ENCODE peak calls at places on chromosomes 4 and X, in nine cellular contexts. One of them, this sample, is unnamed.

GRCh38 chr4:74549936-74550335 is 105.0 kb downstream of the AREG start:
- DNase-seq in upper lobe of right lung: no peak
- DNase-seq in PC-3: peak; percentile 30
- DNase-seq in coronary artery: no peak
- DNase-seq in CD4-positive, alpha-beta memory T cell: no peak
- DNase-seq in GM23248: peak; percentile 68
- DNase-seq in HL-60: no peak
- DNase-seq in Caco-2: no peak
- DNase-seq in OCI-LY7: no peak
- DNase-seq in this sample: no peak

GRCh38 chr4:78645853-78646757 is 94.5 kb downstream of the ANXA3 start:
- DNase-seq in GM23248: peak; percentile 95
- DNase-seq in OCI-LY7: no peak
- DNase-seq in Caco-2: no peak
- DNase-seq in CD4-positive, alpha-beta memory T cell: no peak
- DNase-seq in upper lobe of right lung: no peak
- DNase-seq in HL-60: peak; percentile 63
- DNase-seq in coronary artery: peak; percentile 84
- DNase-seq in PC-3: peak; percentile 91
- DNase-seq in this sample: peak; percentile 75

GRCh38 chr4:142353149-142353738 is 492.9 kb downstream of the INPP4B start:
- DNase-seq in PC-3: peak; percentile 88
- DNase-seq in GM23248: peak; percentile 83
- DNase-seq in OCI-LY7: peak; percentile 44
- DNase-seq in Caco-2: no peak
- DNase-seq in upper lobe of right lung: no peak
- DNase-seq in HL-60: no peak
- DNase-seq in CD4-positive, alpha-beta memory T cell: no peak
- DNase-seq in coronary artery: no peak
- DNase-seq in this sample: peak; percentile 31

GRCh38 chr4:107599841-107600240 is 120.2 kb downstream of the PAPSS1 start:
- DNase-seq in OCI-LY7: no peak
- DNase-seq in PC-3: no peak
- DNase-seq in GM23248: peak; percentile 13
- DNase-seq in HL-60: no peak
- DNase-seq in coronary artery: no peak
- DNase-seq in upper lobe of right lung: no peak
- DNase-seq in CD4-positive, alpha-beta memory T cell: no peak
- DNase-seq in Caco-2: no peak
- DNase-seq in this sample: no peak

GRCh38 chr4:10584042-10584441 is 100.5 kb downstream of the CLNK start:
- DNase-seq in Caco-2: no peak
- DNase-seq in OCI-LY7: no peak
- DNase-seq in coronary artery: no peak
- DNase-seq in PC-3: peak; percentile 3
- DNase-seq in CD4-positive, alpha-beta memory T cell: no peak
- DNase-seq in upper lobe of right lung: no peak
- DNase-seq in HL-60: no peak
- DNase-seq in GM23248: peak; percentile 72
- DNase-seq in this sample: peak; percentile 77

GRCh38 chrX:24282381-24283121 is 31.3 kb downstream of the SUPT20HL2 start:
- DNase-seq in HL-60: no peak
- DNase-seq in PC-3: no peak
- DNase-seq in Caco-2: no peak
- DNase-seq in OCI-LY7: peak; percentile 11
- DNase-seq in CD4-positive, alpha-beta memory T cell: no peak
- DNase-seq in coronary artery: no peak
- DNase-seq in GM23248: peak; percentile 63
- DNase-seq in upper lobe of right lung: no peak
- DNase-seq in this sample: peak; percentile 43

GRCh38 chrX:11666180-11666579 is 460 bp upstream of the ARHGAP6 start:
- DNase-seq in CD4-positive, alpha-beta memory T cell: no peak
- DNase-seq in OCI-LY7: no peak
- DNase-seq in upper lobe of right lung: no peak
- DNase-seq in PC-3: no peak
- DNase-seq in Caco-2: no peak
- DNase-seq in HL-60: no peak
- DNase-seq in GM23248: peak; percentile 19
- DNase-seq in coronary artery: no peak
- DNase-seq in this sample: no peak

GRCh38 chr4:74793757-74794340 is 474 bp downstream of the BTC start:
- DNase-seq in OCI-LY7: no peak
- DNase-seq in HL-60: peak; percentile 30
- DNase-seq in upper lobe of right lung: peak; percentile 90
- DNase-seq in PC-3: peak; percentile 63
- DNase-seq in CD4-positive, alpha-beta memory T cell: no peak
- DNase-seq in coronary artery: peak; percentile 73
- DNase-seq in GM23248: peak; percentile 48
- DNase-seq in Caco-2: peak; percentile 57
- DNase-seq in this sample: no peak

GRCh38 chr4:44646151-44646550 is 5.3 kb downstream of the YIPF7 start:
- DNase-seq in OCI-LY7: no peak
- DNase-seq in GM23248: no peak
- DNase-seq in upper lobe of right lung: no peak
- DNase-seq in Caco-2: no peak
- DNase-seq in PC-3: peak; percentile 61
- DNase-seq in CD4-positive, alpha-beta memory T cell: no peak
- DNase-seq in HL-60: no peak
- DNase-seq in coronary artery: no peak
- DNase-seq in this sample: no peak

GRCh38 chr4:140112576-140112975 is 41.4 kb downstream of the MAML3 start:
- DNase-seq in GM23248: peak; percentile 62
- DNase-seq in HL-60: no peak
- DNase-seq in coronary artery: no peak
- DNase-seq in upper lobe of right lung: no peak
- DNase-seq in OCI-LY7: no peak
- DNase-seq in Caco-2: no peak
- DNase-seq in PC-3: no peak
- DNase-seq in CD4-positive, alpha-beta memory T cell: no peak
- DNase-seq in this sample: no peak

GRCh38 chr4:55032179-55032578 is 93.2 kb downstream of the KDR start:
- DNase-seq in OCI-LY7: no peak
- DNase-seq in CD4-positive, alpha-beta memory T cell: no peak
- DNase-seq in PC-3: no peak
- DNase-seq in coronary artery: no peak
- DNase-seq in HL-60: no peak
- DNase-seq in Caco-2: no peak
- DNase-seq in GM23248: no peak
- DNase-seq in upper lobe of right lung: no peak
- DNase-seq in this sample: no peak

GRCh38 chr4:128649575-128650205 is 159.8 kb upstream of the JADE1 start:
- DNase-seq in GM23248: peak; percentile 80
- DNase-seq in CD4-positive, alpha-beta memory T cell: no peak
- DNase-seq in OCI-LY7: no peak
- DNase-seq in HL-60: no peak
- DNase-seq in PC-3: no peak
- DNase-seq in Caco-2: peak; percentile 89
- DNase-seq in coronary artery: no peak
- DNase-seq in upper lobe of right lung: no peak
- DNase-seq in this sample: peak; percentile 12

GRCh38 chrX:113422323-113422722 is 581.7 kb upstream of the AMOT start:
- DNase-seq in CD4-positive, alpha-beta memory T cell: no peak
- DNase-seq in PC-3: no peak
- DNase-seq in GM23248: no peak
- DNase-seq in HL-60: no peak
- DNase-seq in Caco-2: no peak
- DNase-seq in OCI-LY7: no peak
- DNase-seq in upper lobe of right lung: no peak
- DNase-seq in coronary artery: no peak
- DNase-seq in this sample: no peak

DNA sequence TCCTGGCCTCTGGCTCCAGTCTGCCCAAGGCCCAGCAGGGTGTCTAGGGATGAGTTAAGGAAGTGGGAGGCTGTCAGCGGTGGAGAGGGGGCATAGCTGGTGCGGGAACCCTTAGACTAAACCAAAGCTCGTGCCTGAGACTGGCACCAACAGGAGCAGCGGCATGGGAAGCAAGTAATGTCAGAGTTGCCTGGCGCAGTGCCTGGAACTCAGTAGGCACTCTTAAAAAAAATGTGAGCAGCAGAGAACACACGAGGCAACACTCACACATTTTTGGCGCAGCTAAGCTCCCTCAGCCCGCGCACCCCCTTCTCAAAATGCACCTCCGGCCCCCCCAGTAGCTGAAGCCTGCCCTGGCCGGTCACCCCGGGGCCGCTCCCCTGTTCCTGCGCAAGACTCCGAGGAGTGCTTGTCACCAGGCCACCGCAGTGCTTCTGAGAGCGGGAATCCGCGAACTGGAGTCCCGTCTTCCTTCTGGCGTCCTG is 583 bp downstream of the GABRE start:
- DNase-seq in PC-3: no peak
- DNase-seq in GM23248: peak; percentile 72
- DNase-seq in HL-60: no peak
- DNase-seq in Caco-2: no peak
- DNase-seq in CD4-positive, alpha-beta memory T cell: no peak
- DNase-seq in OCI-LY7: no peak
- DNase-seq in coronary artery: peak; percentile 71
- DNase-seq in upper lobe of right lung: peak; percentile 74
- DNase-seq in this sample: no peak
- H3K4me3 ChIP-seq in PC-3: no peak overlapping the region
- H3K4me3 ChIP-seq in GM23248: peak overlapping the region; percentile 94
- H3K4me3 ChIP-seq in HL-60: no peak overlapping the region
- H3K4me3 ChIP-seq in Caco-2: peak overlapping the region; percentile 63
- H3K4me3 ChIP-seq in CD4-positive, alpha-beta memory T cell: no peak overlapping the region
- H3K4me3 ChIP-seq in OCI-LY7: no peak overlapping the region
- H3K4me3 ChIP-seq in coronary artery: peak overlapping the region; percentile 74
- H3K4me3 ChIP-seq in upper lobe of right lung: peak overlapping the region; percentile 58
- H3K4me3 ChIP-seq in this sample: peak overlapping the region; percentile 47

GRCh38 chr4:89056953-89057398 is at the start of gene FAM13A:
- DNase-seq in coronary artery: peak; percentile 88
- DNase-seq in GM23248: peak; percentile 98
- DNase-seq in Caco-2: peak; percentile 73
- DNase-seq in PC-3: peak; percentile 86
- DNase-seq in CD4-positive, alpha-beta memory T cell: no peak
- DNase-seq in upper lobe of right lung: peak; percentile 66
- DNase-seq in HL-60: peak; percentile 29
- DNase-seq in OCI-LY7: no peak
- DNase-seq in this sample: peak; percentile 99
- H3K4me3 ChIP-seq in coronary artery: peak within 1 kb of the TSS; percentile 71
- H3K4me3 ChIP-seq in GM23248: peak within 1 kb of the TSS; percentile 87
- H3K4me3 ChIP-seq in Caco-2: peak within 1 kb of the TSS; percentile 36
- H3K4me3 ChIP-seq in PC-3: peak within 1 kb of the TSS; percentile 80
- H3K4me3 ChIP-seq in CD4-positive, alpha-beta memory T cell: no peak within 1 kb of the TSS
- H3K4me3 ChIP-seq in upper lobe of right lung: peak within 1 kb of the TSS; percentile 50
- H3K4me3 ChIP-seq in HL-60: no peak within 1 kb of the TSS
- H3K4me3 ChIP-seq in OCI-LY7: no peak within 1 kb of the TSS
- H3K4me3 ChIP-seq in this sample: peak within 1 kb of the TSS; percentile 38

DNA sequence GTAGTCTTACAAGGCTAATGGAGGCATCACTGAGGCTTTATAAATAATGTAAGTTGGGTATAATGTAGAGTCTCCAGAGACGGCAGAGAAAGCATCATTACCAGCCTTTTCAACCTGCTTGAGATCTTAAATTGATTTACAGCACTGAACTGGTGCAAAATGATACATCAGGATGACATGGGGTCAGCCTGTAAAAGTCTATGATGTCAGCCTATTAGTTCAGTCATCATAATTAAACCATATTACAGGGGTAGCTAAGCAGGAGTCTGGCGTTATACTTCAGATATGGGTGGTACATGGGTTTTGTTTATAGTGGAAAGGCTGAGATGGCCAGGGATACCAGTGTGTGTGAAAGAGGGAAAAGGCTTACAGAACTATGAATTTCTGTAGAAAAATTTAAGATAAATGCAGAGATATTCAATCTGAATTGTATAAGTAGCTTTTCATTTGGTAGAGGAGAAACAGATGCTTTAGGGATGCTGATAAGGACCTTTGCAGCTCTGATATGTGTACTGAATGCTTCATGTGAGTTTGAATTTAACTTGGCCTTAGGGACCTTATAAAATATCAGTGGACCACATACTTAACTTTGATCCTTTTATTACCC is 2.7 kb downstream of the SMAD1 start:
- DNase-seq in CD4-positive, alpha-beta memory T cell: no peak
- DNase-seq in upper lobe of right lung: no peak
- DNase-seq in Caco-2: no peak
- DNase-seq in coronary artery: no peak
- DNase-seq in GM23248: no peak
- DNase-seq in OCI-LY7: no peak
- DNase-seq in HL-60: no peak
- DNase-seq in PC-3: no peak
- DNase-seq in this sample: no peak
- H3K4me3 ChIP-seq in CD4-positive, alpha-beta memory T cell: no peak overlapping the region
- H3K4me3 ChIP-seq in upper lobe of right lung: peak overlapping the region; percentile 83
- H3K4me3 ChIP-seq in Caco-2: no peak overlapping the region
- H3K4me3 ChIP-seq in coronary artery: peak overlapping the region; percentile 25
- H3K4me3 ChIP-seq in GM23248: no peak overlapping the region
- H3K4me3 ChIP-seq in OCI-LY7: peak overlapping the region; percentile 88
- H3K4me3 ChIP-seq in HL-60: no peak overlapping the region
- H3K4me3 ChIP-seq in PC-3: no peak overlapping the region
- H3K4me3 ChIP-seq in this sample: no peak overlapping the region

GRCh38 chrX:17032351-17032750 is 85.9 kb downstream of the REPS2 start:
- DNase-seq in HL-60: no peak
- DNase-seq in GM23248: peak; percentile 59
- DNase-seq in OCI-LY7: no peak
- DNase-seq in PC-3: peak; percentile 19
- DNase-seq in coronary artery: no peak
- DNase-seq in upper lobe of right lung: no peak
- DNase-seq in CD4-positive, alpha-beta memory T cell: no peak
- DNase-seq in Caco-2: no peak
- DNase-seq in this sample: peak; percentile 88
- H3K4me3 ChIP-seq in HL-60: no peak overlapping the region
- H3K4me3 ChIP-seq in GM23248: no peak overlapping the region
- H3K4me3 ChIP-seq in OCI-LY7: no peak overlapping the region
- H3K4me3 ChIP-seq in PC-3: no peak overlapping the region
- H3K4me3 ChIP-seq in coronary artery: no peak overlapping the region
- H3K4me3 ChIP-seq in upper lobe of right lung: no peak overlapping the region
- H3K4me3 ChIP-seq in CD4-positive, alpha-beta memory T cell: no peak overlapping the region
- H3K4me3 ChIP-seq in Caco-2: no peak overlapping the region
- H3K4me3 ChIP-seq in this sample: no peak overlapping the region

GRCh38 chr4:53100801-53101581 is 238.9 kb downstream of the RASL11B start:
- DNase-seq in upper lobe of right lung: no peak
- DNase-seq in GM23248: peak; percentile 74
- DNase-seq in coronary artery: no peak
- DNase-seq in OCI-LY7: no peak
- DNase-seq in HL-60: no peak
- DNase-seq in PC-3: peak; percentile 34
- DNase-seq in Caco-2: no peak
- DNase-seq in CD4-positive, alpha-beta memory T cell: no peak
- DNase-seq in this sample: no peak
- H3K4me3 ChIP-seq in upper lobe of right lung: no peak overlapping the region
- H3K4me3 ChIP-seq in GM23248: peak overlapping the region; percentile 57
- H3K4me3 ChIP-seq in coronary artery: peak overlapping the region; percentile 14
- H3K4me3 ChIP-seq in OCI-LY7: no peak overlapping the region
- H3K4me3 ChIP-seq in HL-60: no peak overlapping the region
- H3K4me3 ChIP-seq in PC-3: no peak overlapping the region
- H3K4me3 ChIP-seq in Caco-2: no peak overlapping the region
- H3K4me3 ChIP-seq in CD4-positive, alpha-beta memory T cell: no peak overlapping the region
- H3K4me3 ChIP-seq in this sample: no peak overlapping the region